ENCODE peak calls at places on chromosomes 6 and 20, in eight cellular contexts. O is NCI-H2081; D is stimulated activated CD8-positive, alpha-beta memory T cell treated with anti-CD3 and anti-CD28 coated beads, Interleukin-7, amount 100 ng/mL, for 1 hour; G is activated T-helper 1 cell treated with anti-CD3 and anti-CD28 coated beads, Interleukin-2, amount 50 U/mL, for 16 hours; I is neural progenitor cell; L is activated naive CD4-positive, alpha-beta T cell treated with anti-CD3 and anti-CD28 coated beads for 36 hours; K is cardiac fibroblast; C is RPMI7951. R is an unnamed sample.

GRCh38 chr20:24778585-24779031 is 170.5 kb upstream of the CST7 start:
- DNase-seq in O (no peak), D (no peak), G (no peak), I (no peak), L (no peak), K (no peak), C (no peak), R (no peak)

GRCh38 chr6:108798672-108799355 is 49.4 kb upstream of the ARMC2 start:
- DNase-seq in O (no peak), D (no peak), G (no peak), I (peak; percentile 30), L (peak; percentile 73), K (peak; percentile 45), C (no peak), R (peak; percentile 27)

GRCh38 chr6:161631676-161632194 is 357.9 kb upstream of the AGPAT4 start:
- DNase-seq in O (no peak), D (no peak), G (no peak), I (no peak), L (no peak), K (peak; percentile 45), C (peak; percentile 89), R (peak; percentile 19)

GRCh38 chr6:5103250-5103649 is 18.1 kb downstream of the PPP1R3G start:
- DNase-seq in O (no peak), D (no peak), G (no peak), I (no peak), L (no peak), K (no peak), C (no peak), R (no peak)

GRCh38 chr6:142945446-142946180 is 637 bp upstream of the HIVEP2 start:
- DNase-seq in O (peak; percentile 31), D (peak; percentile 26), G (peak; percentile 50), I (peak; percentile 65), L (peak; percentile 64), K (no peak), C (no peak), R (peak; percentile 65)

GRCh38 chr6:157911786-157912185 is 69.9 kb upstream of the SYNJ2 start:
- DNase-seq in O (no peak), D (no peak), G (no peak), I (no peak), L (no peak), K (no peak), C (no peak), R (no peak)

GRCh38 chr6:41939848-41940758 is 1.5 kb downstream of the CCND3 start:
- DNase-seq in O (no peak), D (no peak), G (no peak), I (peak; percentile 52), L (no peak), K (peak; percentile 83), C (peak; percentile 32), R (peak; percentile 68)

GRCh38 chr6:149771925-149772324 is 22.4 kb downstream of the PCMT1 start:
- DNase-seq in O (no peak), D (no peak), G (no peak), I (no peak), L (no peak), K (no peak), C (no peak), R (no peak)

GRCh38 chr6:103672169-103672568 is 1187.5 kb downstream of the HACE1 start:
- DNase-seq in O (no peak), D (no peak), G (no peak), I (peak; percentile 13), L (no peak), K (no peak), C (peak; percentile 23), R (no peak)

GRCh38 chr6:111740506-111740905 is 132.7 kb downstream of the FYN start:
- DNase-seq in O (no peak), D (no peak), G (no peak), I (no peak), L (no peak), K (no peak), C (no peak), R (no peak)

GRCh38 chr6:138307816-138308727 is 69.6 kb upstream of the SMIM28 start:
- DNase-seq in O (no peak), D (no peak), G (no peak), I (no peak), L (no peak), K (peak; percentile 32), C (peak; percentile 31), R (no peak)

GRCh38 chr6:167824591-167825041 is 2.1 kb upstream of the AFDN start:
- DNase-seq in O (no peak), D (no peak), G (no peak), I (no peak), L (no peak), K (no peak), C (peak; percentile 47), R (no peak)

GRCh38 chr6:109187399-109188114 is 92.2 kb downstream of the CEP57L1 start:
- DNase-seq in O (no peak), D (peak; percentile 19), G (peak; percentile 28), I (peak; percentile 66), L (peak; percentile 70), K (peak; percentile 45), C (peak; percentile 21), R (peak; percentile 59)

GRCh38 chr6:109787312-109787711 is 96.2 kb downstream of the FIG4 start:
- DNase-seq in O (no peak), D (no peak), G (no peak), I (no peak), L (no peak), K (no peak), C (no peak), R (no peak)

GRCh38 chr6:42304313-42304712 is 86.7 kb upstream of the MRPS10 start:
- DNase-seq in O (no peak), D (no peak), G (no peak), I (peak; percentile 44), L (no peak), K (no peak), C (no peak), R (no peak)

GRCh38 chr6:28208180-28208659 is 16.9 kb upstream of the ZSCAN9 start:
- DNase-seq in O (no peak), D (no peak), G (no peak), I (peak; percentile 71), L (no peak), K (no peak), C (no peak), R (peak; percentile 43)

GRCh38 chr6:150334790-150335783 is 33.7 kb upstream of the IYD start:
- DNase-seq in O (peak; percentile 24), D (no peak), G (no peak), I (peak; percentile 59), L (peak; percentile 64), K (peak; percentile 88), C (peak; percentile 39), R (peak; percentile 61)

GRCh38 chr20:52953020-52953419 is 19.1 kb upstream of the TSHZ2 start:
- DNase-seq in O (no peak), D (no peak), G (no peak), I (no peak), L (no peak), K (no peak), C (no peak), R (no peak)

GRCh38 chr20:59515013-59515905 is 89.1 kb upstream of the PHACTR3 start:
- DNase-seq in O (peak; percentile 16), D (no peak), G (no peak), I (peak; percentile 92), L (peak; percentile 18), K (peak; percentile 59), C (peak; percentile 75), R (peak; percentile 89)

GRCh38 chr6:25945175-25945574 is 14.7 kb upstream of the SLC17A2 start:
- DNase-seq in O (no peak), D (no peak), G (no peak), I (no peak), L (peak; percentile 40), K (no peak), C (no peak), R (no peak)

GRCh38 chr6:1024587-1024986 is 287.3 kb upstream of the FOXQ1 start:
- DNase-seq in O (no peak), D (no peak), G (no peak), I (no peak), L (no peak), K (peak; percentile 2), C (peak; percentile 77), R (no peak)

GRCh38 chr20:32527447-32528055 is 57.6 kb downstream of the NOL4L start:
- DNase-seq in O (peak; percentile 39), D (no peak), G (no peak), I (peak; percentile 39), L (peak; percentile 58), K (no peak), C (no peak), R (no peak)

GRCh38 chr20:62321521-62321948 is 18.7 kb downstream of the ADRM1 start:
- DNase-seq in O (no peak), D (no peak), G (no peak), I (no peak), L (peak; percentile 31), K (no peak), C (peak; percentile 46), R (no peak)

GRCh38 chr6:37131104-37131959 is 38.6 kb upstream of the PIM1 start:
- DNase-seq in O (no peak), D (no peak), G (no peak), I (peak; percentile 55), L (no peak), K (peak; percentile 41), C (peak; percentile 77), R (no peak)

GRCh38 chr20:3312940-3313656 is 74.1 kb upstream of the SLC4A11 start:
- DNase-seq in O (no peak), D (no peak), G (no peak), I (no peak), L (no peak), K (peak; percentile 82), C (peak; percentile 68), R (peak; percentile 12)

GRCh38 chr20:50810063-50810462 is 15.2 kb downstream of the BCAS4 start:
- DNase-seq in O (no peak), D (no peak), G (no peak), I (no peak), L (no peak), K (no peak), C (peak; percentile 36), R (no peak)

GRCh38 chr6:83770910-83771309 is 62.0 kb upstream of the SNAP91 start:
- DNase-seq in O (no peak), D (no peak), G (no peak), I (no peak), L (no peak), K (no peak), C (no peak), R (no peak)

GRCh38 chr20:4443016-4443415 is 278.7 kb upstream of the PRND start:
- DNase-seq in O (no peak), D (no peak), G (no peak), I (no peak), L (no peak), K (no peak), C (peak; percentile 99), R (no peak)

GRCh38 chr6:142014515-142014914 is 118.2 kb upstream of the GJE1 start:
- DNase-seq in O (no peak), D (no peak), G (no peak), I (no peak), L (no peak), K (peak; percentile 69), C (peak; percentile 97), R (no peak)

GRCh38 chr6:49001856-49002255 is 461.2 kb downstream of the MMUT start:
- DNase-seq in O (no peak), D (no peak), G (no peak), I (no peak), L (no peak), K (peak; percentile 89), C (peak; percentile 35), R (no peak)